ENCODE peak calls at places on chromosomes 11 and 22, in four cellular contexts. B, L, Y and C are unnamed samples.

GRCh38 chr11:46160100-46160499 is 38.8 kb upstream of the PHF21A start:
- DNase-seq in B (no peak), L (no peak), Y (peak), C (no peak)

GRCh38 chr11:20097319-20098221 is 62.7 kb downstream of the DBX1 start:
- DNase-seq in B (no peak), L (peak), Y (no peak), C (no peak)

GRCh38 chr11:126194121-126194543 is 17.3 kb downstream of the RPUSD4 start:
- DNase-seq in B (no peak), L (peak), Y (peak), C (no peak)

GRCh38 chr22:39349506-39349966 is 255 bp upstream of the SYNGR1 start:
- DNase-seq in B (peak), L (peak), Y (peak), C (peak)

GRCh38 chr11:63641727-63642126 is 27.5 kb upstream of the PLAAT3 start:
- DNase-seq in B (no peak), L (no peak), Y (no peak), C (no peak)

GRCh38 chr11:2794947-2795346 is 90.6 kb downstream of the CDKN1C start:
- DNase-seq in B (peak), L (peak), Y (no peak), C (no peak)

GRCh38 chr22:39306456-39307361 is 12.7 kb downstream of the RPL3 start:
- DNase-seq in B (no peak), L (no peak), Y (peak), C (no peak)

GRCh38 chr11:66366844-66367477 is 4.6 kb downstream of the SLC29A2 start:
- DNase-seq in B (no peak), L (no peak), Y (no peak), C (no peak)

GRCh38 chr11:70398834-70399680 is 728 bp downstream of the CTTN start:
- DNase-seq in B (peak), L (no peak), Y (no peak), C (no peak)

GRCh38 chr22:36149464-36149863 is 11.1 kb downstream of the APOL3 start:
- DNase-seq in B (no peak), L (no peak), Y (no peak), C (no peak)

GRCh38 chr11:78417888-78418583 is 416 bp upstream of the GAB2 start:
- DNase-seq in B (peak), L (peak), Y (peak), C (peak)

GRCh38 chr22:17234144-17234623 is 14.9 kb upstream of the ADA2 start:
- DNase-seq in B (no peak), L (no peak), Y (peak), C (no peak)

GRCh38 chr11:72114570-72114969 is 2.1 kb upstream of the ANAPC15 start:
- DNase-seq in B (no peak), L (no peak), Y (no peak), C (no peak)

GRCh38 chr22:35337932-35338331 is 38.2 kb downstream of the TOM1 start:
- DNase-seq in B (no peak), L (no peak), Y (peak), C (no peak)

GRCh38 chr22:23504522-23504921 is 75.6 kb downstream of the IGLL1 start:
- DNase-seq in B (no peak), L (no peak), Y (no peak), C (no peak)

GRCh38 chr11:130612291-130612802 is 163.9 kb downstream of the ADAMTS15 start:
- DNase-seq in B (no peak), L (no peak), Y (no peak), C (no peak)

GRCh38 chr11:30479899-30480298 is 106.3 kb downstream of the MPPED2 start:
- DNase-seq in B (no peak), L (no peak), Y (no peak), C (no peak)

GRCh38 chr11:14980854-14981253 is 8.7 kb upstream of the CALCA start:
- DNase-seq in B (no peak), L (no peak), Y (no peak), C (no peak)

GRCh38 chr11:95119361-95120060 is 29.9 kb downstream of the ENDOD1 start:
- DNase-seq in B (no peak), L (no peak), Y (no peak), C (no peak)

GRCh38 chr11:34492806-34493414 is 20.7 kb downstream of the ELF5 start:
- DNase-seq in B (peak), L (peak), Y (peak), C (no peak)

GRCh38 chr11:460331-461199 is 10.5 kb downstream of the PTDSS2 start:
- DNase-seq in B (peak), L (no peak), Y (no peak), C (no peak)

GRCh38 chr11:43316451-43316850 is 4.7 kb downstream of the API5 start:
- DNase-seq in B (no peak), L (no peak), Y (no peak), C (no peak)

GRCh38 chr11:66820381-66820780 is 22.9 kb upstream of the RCE1 start:
- DNase-seq in B (no peak), L (no peak), Y (no peak), C (no peak)

GRCh38 chr11:118098996-118099837 is 12.5 kb upstream of the SMIM35 start:
- DNase-seq in B (no peak), L (peak), Y (peak), C (no peak)

GRCh38 chr11:84722583-84723108 is 904.5 kb downstream of the DLG2 start:
- DNase-seq in B (no peak), L (no peak), Y (peak), C (no peak)

GRCh38 chr11:84721561-84721961 is 905.6 kb downstream of the DLG2 start:
- DNase-seq in B (no peak), L (no peak), Y (no peak), C (no peak)

GRCh38 chr11:84719935-84720577 is 907.1 kb downstream of the DLG2 start:
- DNase-seq in B (peak), L (peak), Y (peak), C (peak)

DNA sequence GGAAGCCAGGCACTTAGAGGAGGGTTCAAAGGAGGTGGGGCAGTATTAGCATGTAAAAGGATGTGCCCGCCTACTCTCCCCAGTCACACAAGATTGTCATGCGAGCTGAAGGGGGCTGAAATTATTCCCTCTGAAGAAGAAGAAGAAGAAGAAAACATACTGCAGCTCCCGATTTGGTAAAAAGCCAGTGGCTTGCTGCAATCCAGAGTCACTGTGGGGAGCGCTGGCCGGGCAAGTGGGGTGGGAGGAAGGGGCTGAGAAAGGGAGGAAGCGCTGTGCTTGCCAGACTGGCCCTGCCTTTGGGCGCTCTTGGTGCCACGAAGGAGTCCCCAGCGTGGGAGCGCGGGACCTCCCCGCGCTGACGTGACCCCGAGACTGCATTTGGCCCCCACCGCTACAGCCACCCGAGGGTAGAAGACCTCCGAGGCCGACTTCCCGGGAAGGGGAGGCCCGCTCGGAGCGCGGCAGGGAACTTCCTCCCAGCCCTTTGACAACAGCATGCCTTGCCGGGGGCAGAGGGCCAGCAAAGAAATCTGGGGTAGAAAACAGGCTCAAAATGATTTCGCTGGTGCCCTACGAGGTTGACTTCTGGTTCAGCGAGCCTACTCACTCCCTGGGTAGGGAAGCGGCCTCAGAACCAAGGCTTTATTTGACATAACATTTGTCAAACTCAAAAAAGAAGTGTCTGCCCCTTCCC is 906.3 kb downstream of the DLG2 start:
- DNase-seq in B (peak), L (peak), Y (peak), C (peak)
- H3K27ac ChIP-seq in B (no peak), L (peak), Y (no peak), C (peak)

GRCh38 chr11:8329336-8329735 is 65.7 kb upstream of the LMO1 start:
- DNase-seq in B (no peak), L (no peak), Y (no peak), C (no peak)
- H3K27ac ChIP-seq in B (no peak), L (peak), Y (no peak), C (no peak)

DNA sequence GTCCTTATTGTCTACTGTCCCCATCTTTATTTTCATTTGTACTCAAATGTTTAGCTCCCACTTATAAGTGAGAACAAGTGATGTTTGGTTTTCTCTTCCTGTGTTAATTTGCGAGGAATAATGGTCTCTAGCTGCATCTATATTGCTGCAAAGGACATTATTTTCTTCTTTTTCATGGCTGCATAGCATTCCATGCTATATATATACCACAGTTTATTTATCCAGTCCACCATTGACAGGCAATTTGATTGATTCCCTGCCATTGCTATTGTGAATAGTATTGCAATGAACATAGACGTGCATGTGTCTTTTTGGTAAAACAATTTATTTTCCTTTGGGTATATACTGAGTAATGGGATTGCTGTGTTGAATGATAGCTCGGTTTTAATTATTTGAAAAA is 1545.8 kb upstream of the RAG2 start:
- DNase-seq in B (no peak), L (no peak), Y (no peak), C (no peak)
- H3K27ac ChIP-seq in B (no peak), L (no peak), Y (no peak), C (no peak)

DNA sequence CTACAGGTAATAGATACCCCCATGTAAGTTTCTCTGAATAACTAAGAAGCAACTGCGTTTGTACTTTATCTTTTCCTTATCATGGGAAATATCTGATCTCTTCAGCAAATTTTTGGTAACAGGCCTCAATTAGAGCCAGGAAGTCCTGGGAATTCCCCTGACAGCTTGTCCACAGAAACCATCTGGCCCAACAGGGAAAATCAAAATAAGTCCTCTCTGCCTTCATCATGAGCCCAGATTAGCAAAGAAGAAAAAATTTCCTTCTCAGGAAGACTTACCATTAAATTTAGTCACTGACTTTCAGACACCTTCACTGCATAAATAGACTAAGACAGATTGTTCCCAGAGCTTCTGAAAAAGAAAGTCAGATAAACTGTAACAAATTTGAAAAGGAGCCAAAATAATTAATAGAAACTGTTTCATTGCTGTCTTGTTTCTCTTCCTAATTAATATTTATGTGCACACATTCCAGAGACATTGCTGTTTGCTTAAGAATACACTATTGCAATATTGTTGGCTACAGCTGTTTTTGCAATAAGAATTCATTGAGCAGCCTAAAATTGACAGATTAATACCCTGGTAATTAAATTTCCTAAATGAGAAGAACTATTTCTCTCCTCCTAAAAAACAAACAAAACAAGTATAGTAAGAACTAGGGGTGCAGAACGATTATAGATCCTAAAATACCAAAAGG is 278.1 kb upstream of the FAT3 start:
- DNase-seq in B (no peak), L (no peak), Y (no peak), C (no peak)
- H3K27ac ChIP-seq in B (no peak), L (no peak), Y (no peak), C (no peak)

GRCh38 chr11:122089111-122089510 is 26.9 kb downstream of the BLID start:
- DNase-seq in B (no peak), L (no peak), Y (no peak), C (no peak)

GRCh38 chr11:122097419-122098001 is 18.5 kb downstream of the BLID start:
- DNase-seq in B (no peak), L (no peak), Y (peak), C (no peak)

GRCh38 chr11:122095950-122096942 is 19.8 kb downstream of the BLID start:
- DNase-seq in B (no peak), L (no peak), Y (no peak), C (no peak)

GRCh38 chr11:122091850-122092249 is 24.2 kb downstream of the BLID start:
- DNase-seq in B (no peak), L (no peak), Y (no peak), C (no peak)

GRCh38 chr11:122093731-122094130 is 22.3 kb downstream of the BLID start:
- DNase-seq in B (no peak), L (no peak), Y (no peak), C (no peak)
- H3K27ac ChIP-seq in B (peak), L (peak), Y (no peak), C (peak)

GRCh38 chr11:13111813-13112130 is 102.7 kb downstream of the RASSF10 start:
- DNase-seq in B (no peak), L (no peak), Y (no peak), C (no peak)
- H3K27ac ChIP-seq in B (no peak), L (no peak), Y (no peak), C (no peak)